ENCODE peak calls at places on chromosome 14, in eight cellular contexts. U, I, S, E, D, C, B and A are unnamed samples.

GRCh38 chr14:58638231-58639205 is 756 bp downstream of the DACT1 start:
- DNase-seq in U (peak), I (no peak), S (peak), E (peak), D (peak), C (no peak), B (no peak), A (no peak)

GRCh38 chr14:60721331-60722162 is 2.6 kb downstream of the SIX4 start:
- DNase-seq in U (no peak), I (no peak), S (peak), E (no peak), D (peak), C (no peak), B (peak), A (peak)

GRCh38 chr14:44833376-44833775 is 128.4 kb downstream of the KLHL28 start:
- DNase-seq in U (no peak), I (no peak), S (no peak), E (no peak), D (peak), C (peak), B (no peak), A (no peak)

GRCh38 chr14:105979446-105979845 is 453.1 kb downstream of the TMEM121 start:
- DNase-seq in U (no peak), I (no peak), S (no peak), E (no peak), D (no peak), C (no peak), B (no peak), A (no peak)

GRCh38 chr14:69424139-69424923 is 25.8 kb downstream of the SLC39A9 start:
- DNase-seq in U (no peak), I (no peak), S (no peak), E (no peak), D (peak), C (no peak), B (no peak), A (no peak)

GRCh38 chr14:54058501-54058900 is 101.9 kb upstream of the BMP4 start:
- DNase-seq in U (no peak), I (no peak), S (no peak), E (no peak), D (no peak), C (no peak), B (no peak), A (no peak)

GRCh38 chr14:52043690-52044089 is 25.2 kb downstream of the NID2 start:
- DNase-seq in U (no peak), I (no peak), S (no peak), E (no peak), D (peak), C (no peak), B (no peak), A (peak)

GRCh38 chr14:74978416-74978947 is 23.1 kb upstream of the PGF start:
- DNase-seq in U (no peak), I (no peak), S (peak), E (no peak), D (peak), C (no peak), B (no peak), A (no peak)

GRCh38 chr14:93648440-93649168 is 139.7 kb downstream of the PRIMA1 start:
- DNase-seq in U (no peak), I (no peak), S (no peak), E (no peak), D (peak), C (no peak), B (no peak), A (peak)

GRCh38 chr14:23321572-23322547 is 603 bp downstream of the PABPN1 start:
- DNase-seq in U (peak), I (no peak), S (peak), E (no peak), D (peak), C (no peak), B (no peak), A (peak)

GRCh38 chr14:68784298-68784910 is 8.5 kb downstream of the ZFP36L1 start:
- DNase-seq in U (no peak), I (no peak), S (no peak), E (no peak), D (no peak), C (no peak), B (no peak), A (no peak)

GRCh38 chr14:83976223-83976770 is 1553.6 kb upstream of the FLRT2 start:
- DNase-seq in U (no peak), I (no peak), S (no peak), E (no peak), D (no peak), C (no peak), B (no peak), A (no peak)

GRCh38 chr14:78319826-78320635 is 149.9 kb downstream of the NRXN3 start:
- DNase-seq in U (no peak), I (no peak), S (no peak), E (no peak), D (no peak), C (no peak), B (no peak), A (no peak)

GRCh38 chr14:57871487-57872080 is 5.7 kb upstream of the SLC35F4 start:
- DNase-seq in U (no peak), I (peak), S (no peak), E (no peak), D (peak), C (peak), B (no peak), A (peak)

GRCh38 chr14:70789361-70789760 is 20.0 kb downstream of the MAP3K9 start:
- DNase-seq in U (no peak), I (no peak), S (no peak), E (no peak), D (peak), C (peak), B (no peak), A (no peak)

GRCh38 chr14:99245541-99246511 is 26.2 kb downstream of the BCL11B start:
- DNase-seq in U (no peak), I (no peak), S (no peak), E (no peak), D (no peak), C (no peak), B (peak), A (peak)

DNA sequence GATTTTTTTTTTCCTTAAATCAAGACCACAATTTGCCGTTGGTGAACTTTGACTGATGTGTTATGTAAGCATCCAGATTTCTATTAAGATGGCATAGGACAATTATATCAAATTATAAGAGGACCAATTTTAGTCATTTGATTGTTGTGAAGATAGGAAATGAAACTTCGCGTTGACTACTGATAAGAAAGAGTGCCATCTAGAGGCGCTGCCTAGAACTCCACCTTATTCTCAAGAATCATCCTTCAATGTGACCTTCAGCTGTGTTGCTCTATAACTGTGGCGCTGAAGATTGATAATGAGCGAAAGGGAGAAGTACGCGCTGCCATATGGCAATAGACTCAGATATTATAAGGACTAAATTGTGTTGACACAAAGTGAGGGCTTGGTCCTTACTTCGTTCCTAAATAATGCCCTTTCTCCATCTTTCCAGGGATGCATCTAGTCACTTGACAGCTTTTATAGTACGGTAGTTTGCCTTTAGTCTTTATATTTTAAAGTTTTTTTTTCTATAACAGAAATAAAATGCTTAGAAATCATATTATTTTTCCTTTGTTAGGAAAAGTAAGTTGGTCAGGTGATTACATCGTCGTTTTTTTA is 350.8 kb upstream of the STXBP6 start:
- DNase-seq in U (no peak), I (peak), S (no peak), E (peak), D (peak), C (peak), B (no peak), A (peak)
- TF ChIP-seq CTCF in U (peak), I (peak), S (peak), E (peak), D (peak), C (peak), B (peak), A (peak)

GRCh38 chr14:24735984-24736630 is 102.1 kb upstream of the GZMB start:
- DNase-seq in U (no peak), I (no peak), S (no peak), E (no peak), D (no peak), C (no peak), B (no peak), A (no peak)
- TF ChIP-seq CTCF in U (no peak), I (no peak), S (no peak), E (no peak), D (no peak), C (no peak), B (no peak), A (no peak)

GRCh38 chr14:21795456-21795855 is 121.8 kb upstream of the OR4E1 start:
- DNase-seq in U (no peak), I (no peak), S (no peak), E (no peak), D (no peak), C (no peak), B (no peak), A (no peak)

GRCh38 chr14:21791749-21792148 is 118.1 kb upstream of the OR4E1 start:
- DNase-seq in U (no peak), I (no peak), S (no peak), E (no peak), D (no peak), C (no peak), B (no peak), A (no peak)

GRCh38 chr14:21802441-21802840 is 128.8 kb upstream of the OR4E1 start:
- DNase-seq in U (no peak), I (no peak), S (no peak), E (no peak), D (no peak), C (no peak), B (no peak), A (no peak)

GRCh38 chr14:21796912-21797311 is 123.3 kb upstream of the OR4E1 start:
- DNase-seq in U (no peak), I (no peak), S (no peak), E (no peak), D (peak), C (no peak), B (no peak), A (peak)
- TF ChIP-seq CTCF in U (no peak), I (no peak), S (no peak), E (no peak), D (peak), C (no peak), B (no peak), A (no peak)

DNA sequence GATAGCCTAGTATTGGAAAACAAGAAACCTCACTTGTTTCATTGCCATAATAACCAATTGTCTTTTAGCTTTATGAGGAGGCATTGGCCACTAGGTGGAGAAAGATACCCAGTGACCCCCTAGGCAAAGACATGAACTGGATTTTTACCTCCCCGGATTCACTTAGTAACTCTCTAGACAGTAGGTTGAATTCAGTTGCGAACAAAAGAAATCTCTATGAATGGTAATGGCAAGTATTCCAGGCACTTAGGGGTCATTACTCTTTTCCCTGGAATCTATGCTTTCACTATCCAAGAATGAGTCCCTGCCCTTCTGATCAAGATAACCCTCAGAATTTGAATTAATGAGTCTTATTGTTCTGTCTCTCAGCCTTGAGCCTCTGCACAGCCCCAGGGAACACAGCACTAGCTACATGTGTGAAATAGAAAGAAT is 29.5 kb upstream of the RHOJ start:
- DNase-seq in U (no peak), I (no peak), S (no peak), E (peak), D (peak), C (no peak), B (no peak), A (peak)
- TF ChIP-seq CTCF in U (peak), I (peak), S (peak), E (peak), D (peak), C (peak), B (peak), A (peak)

DNA sequence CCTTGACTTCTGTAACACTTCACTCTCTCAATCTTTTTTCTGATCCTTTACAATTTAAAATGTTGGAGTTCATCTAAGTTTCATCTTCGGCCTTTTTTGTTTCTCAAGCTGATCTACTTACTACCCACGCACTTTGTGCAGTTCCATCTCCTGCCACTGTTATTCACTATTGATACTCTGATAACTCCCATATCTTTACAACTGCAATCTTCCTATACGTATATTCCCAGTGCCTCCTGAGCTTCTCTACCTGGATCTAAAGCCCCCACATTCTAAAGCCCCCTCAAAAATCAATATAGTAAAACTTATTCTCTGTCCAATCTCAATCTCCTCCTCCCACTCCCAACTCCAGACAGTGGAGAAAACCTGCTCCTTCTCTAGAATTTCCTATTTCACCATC is 5.9 kb downstream of the ATG2B start:
- DNase-seq in U (no peak), I (no peak), S (no peak), E (no peak), D (no peak), C (no peak), B (no peak), A (no peak)
- TF ChIP-seq CTCF in U (peak), I (no peak), S (no peak), E (no peak), D (no peak), C (no peak), B (peak), A (no peak)

GRCh38 chr14:21891921-21892320 is 218.3 kb upstream of the OR4E1 start:
- DNase-seq in U (no peak), I (no peak), S (no peak), E (no peak), D (no peak), C (no peak), B (no peak), A (no peak)

GRCh38 chr14:21894003-21894897 is 220.6 kb upstream of the OR4E1 start:
- DNase-seq in U (no peak), I (peak), S (no peak), E (no peak), D (peak), C (no peak), B (no peak), A (peak)
- TF ChIP-seq CTCF in U (no peak), I (peak), S (no peak), E (no peak), D (peak), C (no peak), B (peak), A (peak)

DNA sequence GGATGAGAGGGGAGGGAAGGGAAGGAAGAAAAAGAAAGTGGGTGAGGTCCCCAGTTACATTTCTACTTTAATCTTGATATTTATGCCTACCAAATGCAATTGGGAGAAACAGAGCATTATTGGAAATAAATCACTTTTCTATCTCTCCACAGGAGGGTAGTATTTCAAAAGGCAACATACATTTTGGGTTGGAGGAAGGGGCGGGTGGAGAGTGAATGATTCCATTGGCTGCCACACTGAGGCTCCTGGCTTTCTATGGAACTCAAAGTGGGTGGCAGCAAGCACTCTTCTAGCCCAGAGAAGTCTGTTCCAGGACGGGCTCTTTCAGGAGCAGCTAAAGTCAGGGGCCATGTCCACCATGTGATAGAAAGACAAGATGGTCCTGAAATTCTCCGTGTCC is 441.3 kb downstream of the DAD1 start:
- DNase-seq in U (no peak), I (no peak), S (no peak), E (no peak), D (no peak), C (no peak), B (no peak), A (no peak)
- TF ChIP-seq CTCF in U (no peak), I (no peak), S (no peak), E (no peak), D (peak), C (no peak), B (peak), A (no peak)

GRCh38 chr14:39368261-39368959 is 63.8 kb downstream of the FBXO33 start:
- DNase-seq in U (no peak), I (no peak), S (no peak), E (peak), D (peak), C (peak), B (no peak), A (peak)
- TF ChIP-seq CTCF in U (peak), I (no peak), S (peak), E (peak), D (peak), C (peak), B (peak), A (peak)

GRCh38 chr14:86955955-86956354 is 1037.0 kb downstream of the GALC start:
- DNase-seq in U (no peak), I (no peak), S (no peak), E (no peak), D (no peak), C (no peak), B (no peak), A (no peak)

GRCh38 chr14:86961106-86961716 is 1031.8 kb downstream of the GALC start:
- DNase-seq in U (no peak), I (peak), S (no peak), E (no peak), D (peak), C (no peak), B (no peak), A (peak)
- TF ChIP-seq CTCF in U (peak), I (peak), S (peak), E (no peak), D (peak), C (peak), B (peak), A (peak)

GRCh38 chr14:31787377-31787776 is 226.2 kb downstream of the NUBPL start:
- DNase-seq in U (no peak), I (no peak), S (no peak), E (no peak), D (peak), C (no peak), B (no peak), A (no peak)
- TF ChIP-seq CTCF in U (peak), I (no peak), S (no peak), E (no peak), D (peak), C (no peak), B (peak), A (no peak)